ENCODE peak calls at places on chromosomes 11 and 22, in four cellular contexts. V is T-helper 17 cell; W is naive thymus-derived CD4-positive, alpha-beta T cell; X is T-cell. A is an unnamed sample.

GRCh38 chr11:11421509-11421908 is 68.5 kb upstream of the CSNK2A3 start:
- DNase-seq in X (no peak), V (no peak), W (no peak), A (no peak)

GRCh38 chr11:62033191-62034044 is 66.0 kb upstream of the FTH1 start:
- DNase-seq in V (no peak), X (no peak), W (no peak), A (no peak)

GRCh38 chr11:10927533-10927932 is 69.7 kb upstream of the ZBED5 start:
- DNase-seq in W (no peak), X (no peak), V (no peak), A (no peak)

GRCh38 chr22:19728271-19728670 is 4.9 kb downstream of the GP1BB start:
- DNase-seq in W (no peak), X (no peak), V (no peak), A (no peak)

GRCh38 chr11:104490182-104490581 is 326.2 kb upstream of the PDGFD start:
- DNase-seq in X (no peak), W (no peak), V (no peak), A (no peak)

GRCh38 chr11:75597636-75598035 is 35.6 kb downstream of the SERPINH1 start:
- DNase-seq in V (no peak), W (no peak), X (no peak), A (no peak)

GRCh38 chr11:1706634-1707400 is 9.8 kb downstream of the KRTAP5-6 start:
- DNase-seq in V (no peak), W (peak), X (no peak), A (no peak)

GRCh38 chr22:48945621-48946458 is 881.8 kb downstream of the BRD1 start:
- DNase-seq in W (no peak), X (no peak), V (no peak), A (peak)

GRCh38 chr11:4643084-4643483 is 698 bp upstream of the OR51E1 start:
- DNase-seq in X (no peak), V (no peak), W (no peak), A (no peak)

GRCh38 chr22:39215430-39216142 is 29.2 kb downstream of the PDGFB start:
- DNase-seq in X (peak), W (no peak), V (no peak), A (no peak)

GRCh38 chr22:49763138-49763537 is 64.5 kb downstream of the BRD1 start:
- DNase-seq in V (no peak), X (no peak), W (no peak), A (peak)

GRCh38 chr11:2562181-2562581 is 117.4 kb downstream of the KCNQ1 start:
- DNase-seq in V (no peak), W (no peak), X (no peak), A (no peak)

GRCh38 chr11:132072880-132073213 is 702.4 kb downstream of the NTM start:
- DNase-seq in X (no peak), V (no peak), W (no peak), A (no peak)

GRCh38 chr22:35657571-35658312 is 9.5 kb downstream of the APOL6 start:
- DNase-seq in X (no peak), W (no peak), V (no peak), A (no peak)

GRCh38 chr22:38782402-38783094 is 11.4 kb downstream of the DNAL4 start:
- DNase-seq in W (no peak), X (no peak), V (no peak), A (no peak)

GRCh38 chr22:26466196-26466595 is 17.4 kb downstream of the HPS4 start:
- DNase-seq in W (no peak), X (no peak), V (no peak), A (no peak)

GRCh38 chr11:110337570-110338193 is 41.3 kb upstream of the RDX start:
- DNase-seq in W (no peak), V (no peak), X (no peak), A (no peak)

GRCh38 chr22:19291218-19291579 is 320 bp downstream of the CLTCL1 start:
- DNase-seq in V (peak), X (no peak), W (no peak), A (no peak)

GRCh38 chr11:57254631-57255030 is 17.6 kb upstream of the APLNR start:
- DNase-seq in X (no peak), W (no peak), V (no peak), A (no peak)

GRCh38 chr11:58594826-58595225 is 16.0 kb downstream of the ZFP91 start:
- DNase-seq in V (no peak), W (no peak), X (no peak), A (no peak)

GRCh38 chr11:110028904-110029303 is 64.3 kb upstream of the ZC3H12C start:
- DNase-seq in V (no peak), X (no peak), W (no peak), A (no peak)

GRCh38 chr11:86484164-86484794 is 109.6 kb downstream of the CCDC81 start:
- DNase-seq in W (no peak), X (no peak), V (no peak), A (no peak)

GRCh38 chr11:47056261-47056915 is 119.8 kb downstream of the CSTPP1 start:
- DNase-seq in V (no peak), X (no peak), W (no peak), A (no peak)

GRCh38 chr11:128598096-128598495 is 10.7 kb upstream of the ETS1 start:
- DNase-seq in W (no peak), X (no peak), V (no peak), A (no peak)

GRCh38 chr11:63775221-63775620 is 6.6 kb upstream of the ZFTA start:
- DNase-seq in V (no peak), X (no peak), W (no peak), A (no peak)

GRCh38 chr22:40593460-40594273 is 42.9 kb downstream of the MRTFA start:
- DNase-seq in W (no peak), V (no peak), X (no peak), A (no peak)

GRCh38 chr11:122159173-122159701 is 43.2 kb upstream of the BLID start:
- DNase-seq in X (no peak), W (no peak), V (no peak), A (no peak)

GRCh38 chr22:37242395-37242918 is 1.6 kb downstream of the RAC2 start:
- DNase-seq in X (peak), W (peak), V (peak), A (peak)

GRCh38 chr11:88683024-88683423 is 345.5 kb upstream of the CTSC start:
- DNase-seq in W (no peak), V (no peak), X (no peak), A (no peak)

GRCh38 chr11:116960916-116961315 is 123.5 kb upstream of the APOA1 start:
- DNase-seq in V (no peak), X (no peak), W (no peak), A (no peak)

GRCh38 chr22:24338701-24339451 is 68.2 kb downstream of the SPECC1L start:
- DNase-seq in X (no peak), W (no peak), V (no peak), A (no peak)

GRCh38 chr11:127873478-127873877 is 713.9 kb downstream of the ETS1 start:
- DNase-seq in W (no peak), V (no peak), X (no peak), A (no peak)

A was measured in natural killer cell.